ENCODE peak calls at places on chromosomes 7 and 10, in five cellular contexts. A is psoas muscle, K is cardiac fibroblast, V is uterus, U is AG09309. E is an unnamed sample.

GRCh38 chr10:76037531-76037930 is 606.1 kb downstream of the LRMDA start:
- DNase-seq in A (no peak), K (peak; percentile 7), V (no peak), U (no peak), E (no peak)

GRCh38 chr7:142587578-142588191 is 161.6 kb upstream of the PRSS1 start:
- DNase-seq in A (no peak), K (peak; percentile 78), V (no peak), U (peak; percentile 41), E (no peak)

GRCh38 chr10:24791129-24791733 is 67.5 kb upstream of the ARHGAP21 start:
- DNase-seq in A (no peak), K (no peak), V (no peak), U (no peak), E (no peak)

GRCh38 chr7:124908258-124908657 is 21.4 kb downstream of the POT1 start:
- DNase-seq in A (no peak), K (no peak), V (no peak), U (no peak), E (no peak)

GRCh38 chr7:106779877-106780276 is 85.2 kb upstream of the PIK3CG start:
- DNase-seq in A (no peak), K (no peak), V (no peak), U (no peak), E (no peak)

GRCh38 chr10:15877836-15878576 is 17.7 kb upstream of the MINDY3 start:
- DNase-seq in A (no peak), K (no peak), V (no peak), U (no peak), E (no peak)

GRCh38 chr7:131302453-131302852 is 25.2 kb upstream of the MKLN1 start:
- DNase-seq in A (no peak), K (no peak), V (no peak), U (no peak), E (no peak)

GRCh38 chr10:63935705-63936104 is 414.5 kb downstream of the REEP3 start:
- DNase-seq in A (no peak), K (peak; percentile 3), V (no peak), U (no peak), E (no peak)

GRCh38 chr7:147497246-147497645 is 1093.3 kb upstream of the C7orf33 start:
- DNase-seq in A (no peak), K (no peak), V (no peak), U (no peak), E (no peak)

GRCh38 chr7:50531401-50531906 is 33.8 kb downstream of the DDC start:
- DNase-seq in A (no peak), K (no peak), V (no peak), U (no peak), E (no peak)

GRCh38 chr10:43959854-43960415 is 311.3 kb upstream of the ZNF32 start:
- DNase-seq in A (no peak), K (no peak), V (no peak), U (no peak), E (no peak)

GRCh38 chr7:105715528-105715927 is 134.2 kb upstream of the EFCAB10 start:
- DNase-seq in A (no peak), K (no peak), V (no peak), U (no peak), E (no peak)

GRCh38 chr7:103851357-103851756 is 138.1 kb downstream of the RELN start:
- DNase-seq in A (no peak), K (peak; percentile 41), V (no peak), U (no peak), E (no peak)

GRCh38 chr7:4797858-4798705 is 22.7 kb downstream of the AP5Z1 start:
- DNase-seq in A (peak; percentile 77), K (peak; percentile 44), V (no peak), U (no peak), E (peak; percentile 61)

GRCh38 chr7:116579835-116580234 is 55.0 kb downstream of the CAV1 start:
- DNase-seq in A (no peak), K (no peak), V (no peak), U (no peak), E (no peak)

GRCh38 chr10:132643709-132644543 is 106.3 kb downstream of the INPP5A start:
- DNase-seq in A (peak; percentile 44), K (no peak), V (peak; percentile 12), U (no peak), E (no peak)

GRCh38 chr10:61399386-61399785 is 53.8 kb downstream of the TMEM26 start:
- DNase-seq in A (no peak), K (no peak), V (no peak), U (no peak), E (no peak)

GRCh38 chr7:146655928-146656797 is 539.6 kb downstream of the CNTNAP2 start:
- DNase-seq in A (no peak), K (no peak), V (no peak), U (no peak), E (no peak)

GRCh38 chr7:82235710-82236109 is 207.9 kb downstream of the CACNA2D1 start:
- DNase-seq in A (no peak), K (peak; percentile 21), V (no peak), U (no peak), E (no peak)

GRCh38 chr7:70698219-70698832 is 433.6 kb upstream of the GALNT17 start:
- DNase-seq in A (no peak), K (peak; percentile 76), V (no peak), U (peak; percentile 43), E (no peak)

GRCh38 chr7:47152307-47152706 is 429.6 kb downstream of the TNS3 start:
- DNase-seq in A (no peak), K (no peak), V (no peak), U (no peak), E (no peak)

GRCh38 chr10:105413997-105414396 is 772.9 kb downstream of the SORCS3 start:
- DNase-seq in A (no peak), K (no peak), V (no peak), U (no peak), E (no peak)

GRCh38 chr7:10950494-10950893 is 23.2 kb upstream of the PHF14 start:
- DNase-seq in A (no peak), K (no peak), V (no peak), U (no peak), E (no peak)

GRCh38 chr10:133114251-133114650 is 26.5 kb downstream of the ADGRA1 start:
- DNase-seq in A (no peak), K (no peak), V (no peak), U (no peak), E (no peak)

GRCh38 chr10:63977329-63977923 is 456.2 kb downstream of the REEP3 start:
- DNase-seq in A (no peak), K (peak; percentile 40), V (no peak), U (no peak), E (no peak)

GRCh38 chr7:98700533-98700932 is 83.4 kb downstream of the NPTX2 start:
- DNase-seq in A (no peak), K (no peak), V (no peak), U (no peak), E (no peak)

GRCh38 chr10:62081322-62081945 is 179.9 kb downstream of the ARID5B start:
- DNase-seq in A (no peak), K (peak; percentile 48), V (no peak), U (no peak), E (no peak)

GRCh38 chr7:26202019-26202985 is 757 bp downstream of the CBX3 start:
- DNase-seq in A (peak; percentile 82), K (peak; percentile 41), V (peak; percentile 30), U (no peak), E (no peak)

GRCh38 chr7:140881507-140882228 is 43.1 kb downstream of the BRAF start:
- DNase-seq in A (no peak), K (no peak), V (no peak), U (no peak), E (no peak)

GRCh38 chr7:65974876-65975275 is 7.1 kb downstream of the GUSB start:
- DNase-seq in A (no peak), K (no peak), V (no peak), U (no peak), E (no peak)

GRCh38 chr7:80370587-80370986 is 141.3 kb downstream of the GNAT3 start:
- DNase-seq in A (no peak), K (no peak), V (no peak), U (no peak), E (no peak)

GRCh38 chr10:100528885-100529472 is 692 bp downstream of the NDUFB8 start:
- DNase-seq in A (no peak), K (no peak), V (no peak), U (no peak), E (peak; percentile 18)

GRCh38 chr7:7639847-7640220 is 718 bp upstream of the UMAD1 start:
- DNase-seq in A (no peak), K (peak; percentile 27), V (no peak), U (no peak), E (no peak)

GRCh38 chr7:14738086-14738485 is 164.5 kb downstream of the DGKB start:
- DNase-seq in A (no peak), K (no peak), V (no peak), U (no peak), E (no peak)

GRCh38 chr7:14734839-14735321 is 167.7 kb downstream of the DGKB start:
- DNase-seq in A (peak; percentile 43), K (no peak), V (no peak), U (no peak), E (no peak)

GRCh38 chr7:14740606-14741005 is 161.9 kb downstream of the DGKB start:
- DNase-seq in A (no peak), K (no peak), V (no peak), U (no peak), E (no peak)

GRCh38 chr7:14745076-14745475 is 157.5 kb downstream of the DGKB start:
- DNase-seq in A (no peak), K (no peak), V (no peak), U (no peak), E (no peak)

GRCh38 chr7:14739496-14740185 is 162.9 kb downstream of the DGKB start:
- DNase-seq in A (no peak), K (no peak), V (no peak), U (no peak), E (peak; percentile 1)
- H3K4me3 ChIP-seq in A (no peak overlapping the region), K (no peak overlapping the region), V (no peak overlapping the region), U (no peak overlapping the region), E (no peak overlapping the region)

GRCh38 chr7:37297546-37297945 is 151.1 kb downstream of the ELMO1 start:
- DNase-seq in A (no peak), K (peak; percentile 26), V (no peak), U (no peak), E (no peak)
- TF ChIP-seq CTCF in A (no peak), K (no peak), V (no peak), U (no peak), E (no peak)

GRCh38 chr7:6160191-6160623 is 112.2 kb downstream of the CYTH3 start:
- DNase-seq in A (peak; percentile 87), K (peak; percentile 90), V (peak; percentile 79), U (peak; percentile 34), E (no peak)
- H3K4me3 ChIP-seq in A (no peak overlapping the region), K (no peak overlapping the region), V (no peak overlapping the region), U (no peak overlapping the region), E (no peak overlapping the region)

DNA sequence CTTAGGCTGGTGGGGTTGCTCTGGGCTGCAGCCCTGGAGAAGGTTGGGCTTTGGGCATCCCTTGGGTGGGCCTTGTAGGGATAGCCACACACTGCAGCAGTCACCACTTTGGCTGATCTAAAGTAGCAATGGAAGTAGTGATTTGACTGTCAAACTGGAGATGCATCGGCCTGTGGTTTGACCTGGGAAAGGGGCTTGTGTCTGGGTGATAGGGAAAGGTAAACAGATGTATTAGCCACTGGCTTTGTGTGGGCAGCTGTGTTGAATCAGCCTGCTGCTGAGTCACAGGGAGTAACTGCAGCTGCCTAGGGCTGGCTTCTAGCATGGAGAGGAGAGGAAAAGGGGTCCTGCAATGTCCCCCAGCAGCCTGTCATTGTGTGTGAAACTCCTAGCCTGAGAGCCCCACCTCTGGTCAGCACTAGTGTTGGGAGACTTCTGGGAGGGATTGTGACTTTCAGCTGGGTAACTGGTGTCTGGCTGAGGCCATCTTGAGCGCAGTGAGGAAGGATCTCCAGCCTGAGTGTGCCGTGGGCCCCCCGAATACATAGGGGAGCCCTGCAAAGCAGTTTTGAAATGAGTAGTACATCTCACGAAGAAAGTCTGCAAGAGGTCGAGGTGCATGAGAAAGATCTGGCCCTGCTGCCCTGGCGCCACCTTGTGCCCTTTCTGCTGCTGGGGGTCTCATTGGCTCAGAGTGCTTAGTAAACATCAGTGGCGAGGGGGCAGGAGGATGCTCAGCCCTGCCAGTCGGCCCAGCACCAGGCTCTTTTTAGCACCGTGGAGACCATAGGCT is 117.3 kb downstream of the FANK1 start:
- DNase-seq in A (no peak), K (peak; percentile 33), V (no peak), U (peak; percentile 39), E (peak; percentile 35)
- TF ChIP-seq CTCF in A (no peak), K (no peak), V (no peak), U (no peak), E (peak; percentile 56)